ENCODE peak calls at places on chromosomes 2 and 18, in six cellular contexts. One of them, this sample, is unnamed.

GRCh38 chr2:31944828-31945571 is 65.8 kb downstream of the MEMO1 start:
- DNase-seq in A549: no peak
- DNase-seq in cardiac muscle cell: no peak
- DNase-seq in body of pancreas: no peak
- DNase-seq in right cardiac atrium: no peak
- DNase-seq in psoas muscle: no peak
- DNase-seq in this sample: no peak

GRCh38 chr2:16186661-16187516 is 246.5 kb downstream of the MYCN start:
- DNase-seq in A549: no peak
- DNase-seq in cardiac muscle cell: no peak
- DNase-seq in body of pancreas: no peak
- DNase-seq in right cardiac atrium: no peak
- DNase-seq in psoas muscle: no peak
- DNase-seq in this sample: no peak

GRCh38 chr2:235511187-235511661 is 17.4 kb downstream of the AGAP1 start:
- DNase-seq in A549: peak; percentile 75
- DNase-seq in cardiac muscle cell: peak; percentile 25
- DNase-seq in body of pancreas: peak; percentile 45
- DNase-seq in right cardiac atrium: no peak
- DNase-seq in psoas muscle: no peak
- DNase-seq in this sample: peak; percentile 63

GRCh38 chr18:55953326-55953725 is 365.3 kb upstream of the TCF4 start:
- DNase-seq in A549: no peak
- DNase-seq in cardiac muscle cell: no peak
- DNase-seq in body of pancreas: no peak
- DNase-seq in right cardiac atrium: peak; percentile 46
- DNase-seq in psoas muscle: no peak
- DNase-seq in this sample: no peak

GRCh38 chr2:19682493-19682892 is 219.3 kb downstream of the TTC32 start:
- DNase-seq in A549: peak; percentile 66
- DNase-seq in cardiac muscle cell: no peak
- DNase-seq in body of pancreas: no peak
- DNase-seq in right cardiac atrium: no peak
- DNase-seq in psoas muscle: no peak
- DNase-seq in this sample: no peak

GRCh38 chr2:33529771-33530481 is 53.5 kb downstream of the RASGRP3 start:
- DNase-seq in A549: peak; percentile 48
- DNase-seq in cardiac muscle cell: no peak
- DNase-seq in body of pancreas: no peak
- DNase-seq in right cardiac atrium: no peak
- DNase-seq in psoas muscle: no peak
- DNase-seq in this sample: no peak

GRCh38 chr18:61528961-61529360 is 195.7 kb downstream of the CDH20 start:
- DNase-seq in A549: no peak
- DNase-seq in cardiac muscle cell: no peak
- DNase-seq in body of pancreas: no peak
- DNase-seq in right cardiac atrium: no peak
- DNase-seq in psoas muscle: no peak
- DNase-seq in this sample: no peak

GRCh38 chr2:128520787-128521186 is 202.1 kb upstream of the HS6ST1 start:
- DNase-seq in A549: no peak
- DNase-seq in cardiac muscle cell: no peak
- DNase-seq in body of pancreas: no peak
- DNase-seq in right cardiac atrium: no peak
- DNase-seq in psoas muscle: no peak
- DNase-seq in this sample: no peak

GRCh38 chr2:26925100-26925791 is 45.2 kb upstream of the MAPRE3 start:
- DNase-seq in A549: no peak
- DNase-seq in cardiac muscle cell: peak; percentile 42
- DNase-seq in body of pancreas: no peak
- DNase-seq in right cardiac atrium: no peak
- DNase-seq in psoas muscle: no peak
- DNase-seq in this sample: no peak

GRCh38 chr2:100285691-100286090 is 36.6 kb downstream of the LONRF2 start:
- DNase-seq in A549: peak; percentile 36
- DNase-seq in cardiac muscle cell: no peak
- DNase-seq in body of pancreas: no peak
- DNase-seq in right cardiac atrium: no peak
- DNase-seq in psoas muscle: no peak
- DNase-seq in this sample: no peak

GRCh38 chr2:146986161-146986560 is 858.7 kb upstream of the ACVR2A start:
- DNase-seq in A549: no peak
- DNase-seq in cardiac muscle cell: no peak
- DNase-seq in body of pancreas: no peak
- DNase-seq in right cardiac atrium: no peak
- DNase-seq in psoas muscle: no peak
- DNase-seq in this sample: no peak

GRCh38 chr2:234763051-234763909 is 188.5 kb upstream of the SH3BP4 start:
- DNase-seq in A549: no peak
- DNase-seq in cardiac muscle cell: no peak
- DNase-seq in body of pancreas: no peak
- DNase-seq in right cardiac atrium: no peak
- DNase-seq in psoas muscle: no peak
- DNase-seq in this sample: no peak

GRCh38 chr2:101308432-101309210 is at the start of gene RNF149:
- DNase-seq in A549: peak; percentile 91
- DNase-seq in cardiac muscle cell: peak; percentile 94
- DNase-seq in body of pancreas: peak; percentile 93
- DNase-seq in right cardiac atrium: peak; percentile 98
- DNase-seq in psoas muscle: peak; percentile 96
- DNase-seq in this sample: peak; percentile 97

GRCh38 chr2:72745679-72746368 is 80.0 kb downstream of the EXOC6B start:
- DNase-seq in A549: peak; percentile 87
- DNase-seq in cardiac muscle cell: peak; percentile 76
- DNase-seq in body of pancreas: no peak
- DNase-seq in right cardiac atrium: no peak
- DNase-seq in psoas muscle: no peak
- DNase-seq in this sample: no peak

GRCh38 chr18:68176901-68177300 is 538.0 kb downstream of the TMX3 start:
- DNase-seq in A549: no peak
- DNase-seq in cardiac muscle cell: no peak
- DNase-seq in body of pancreas: no peak
- DNase-seq in right cardiac atrium: no peak
- DNase-seq in psoas muscle: no peak
- DNase-seq in this sample: no peak

GRCh38 chr2:14126846-14127245 is 505.7 kb upstream of the LRATD1 start:
- DNase-seq in A549: no peak
- DNase-seq in cardiac muscle cell: no peak
- DNase-seq in body of pancreas: no peak
- DNase-seq in right cardiac atrium: no peak
- DNase-seq in psoas muscle: no peak
- DNase-seq in this sample: no peak

GRCh38 chr2:138423745-138424144 is 77.8 kb upstream of the SPOPL start:
- DNase-seq in A549: no peak
- DNase-seq in cardiac muscle cell: no peak
- DNase-seq in body of pancreas: no peak
- DNase-seq in right cardiac atrium: no peak
- DNase-seq in psoas muscle: no peak
- DNase-seq in this sample: no peak

GRCh38 chr2:138421971-138422335 is 79.6 kb upstream of the SPOPL start:
- DNase-seq in A549: peak; percentile 14
- DNase-seq in cardiac muscle cell: no peak
- DNase-seq in body of pancreas: no peak
- DNase-seq in right cardiac atrium: no peak
- DNase-seq in psoas muscle: no peak
- DNase-seq in this sample: no peak

GRCh38 chr2:138423198-138423597 is 78.4 kb upstream of the SPOPL start:
- DNase-seq in A549: no peak
- DNase-seq in cardiac muscle cell: no peak
- DNase-seq in body of pancreas: no peak
- DNase-seq in right cardiac atrium: no peak
- DNase-seq in psoas muscle: no peak
- DNase-seq in this sample: no peak

GRCh38 chr2:138424436-138425140 is 77.0 kb upstream of the SPOPL start:
- DNase-seq in A549: no peak
- DNase-seq in cardiac muscle cell: no peak
- DNase-seq in body of pancreas: no peak
- DNase-seq in right cardiac atrium: no peak
- DNase-seq in psoas muscle: no peak
- DNase-seq in this sample: no peak

DNA sequence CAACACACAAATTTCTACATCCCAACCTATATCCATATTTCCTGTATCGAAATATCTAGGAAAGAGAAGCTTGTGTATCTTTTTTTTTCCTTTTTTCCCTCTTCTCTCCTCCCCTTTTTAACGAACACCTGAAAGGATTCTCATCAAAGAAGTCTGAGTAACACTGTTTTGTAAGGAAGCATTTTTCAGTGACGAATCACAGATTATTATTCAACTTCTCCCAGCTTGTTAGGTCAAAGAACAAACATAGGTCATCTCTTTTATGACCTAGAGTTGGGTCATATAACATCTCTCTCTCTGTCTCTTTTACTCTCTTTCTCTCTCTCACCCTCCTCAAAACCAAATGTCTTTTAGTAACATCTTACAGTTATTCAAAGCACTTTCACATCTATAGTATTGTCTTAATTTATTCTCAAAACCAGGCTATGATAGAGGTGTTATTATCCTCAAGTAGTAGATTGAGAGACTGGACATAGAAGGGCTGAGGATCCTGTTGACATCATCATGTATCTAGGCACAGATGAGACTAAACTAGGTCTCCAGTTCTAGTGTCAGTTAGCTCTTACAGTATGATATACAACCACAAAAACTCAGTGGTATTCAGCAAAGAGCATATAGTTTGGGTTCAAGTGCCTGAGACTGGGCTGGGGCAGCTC is 80.1 kb upstream of the SPOPL start:
- DNase-seq in A549: peak; percentile 43
- DNase-seq in cardiac muscle cell: no peak
- DNase-seq in body of pancreas: no peak
- DNase-seq in right cardiac atrium: no peak
- DNase-seq in psoas muscle: no peak
- DNase-seq in this sample: no peak
- H3K27ac ChIP-seq in A549: peak overlapping the region; percentile 63
- H3K27ac ChIP-seq in cardiac muscle cell: no peak overlapping the region
- H3K27ac ChIP-seq in body of pancreas: no peak overlapping the region
- H3K27ac ChIP-seq in right cardiac atrium: no peak overlapping the region
- H3K27ac ChIP-seq in psoas muscle: no peak overlapping the region
- H3K27ac ChIP-seq in this sample: no peak overlapping the region

DNA sequence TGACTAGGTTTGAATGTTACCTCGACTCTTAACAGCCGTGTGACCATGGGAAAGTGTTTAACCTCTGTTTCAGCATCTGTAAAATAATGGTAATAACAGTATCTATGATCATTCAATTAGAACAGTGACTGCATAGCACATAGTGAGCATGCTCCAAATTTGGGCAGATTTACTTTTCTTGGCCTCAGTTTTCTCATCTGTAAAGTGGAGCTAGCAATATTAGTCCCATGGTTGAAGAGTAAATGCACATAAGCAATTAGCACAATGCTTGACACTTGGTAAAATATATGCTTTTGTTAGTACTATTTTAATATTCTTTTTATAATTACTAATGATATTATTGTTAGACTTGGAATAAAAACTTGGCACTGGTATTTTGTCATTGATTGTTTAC is 66.4 kb upstream of the TANC1 start:
- DNase-seq in A549: no peak
- DNase-seq in cardiac muscle cell: no peak
- DNase-seq in body of pancreas: no peak
- DNase-seq in right cardiac atrium: no peak
- DNase-seq in psoas muscle: no peak
- DNase-seq in this sample: no peak
- H3K27ac ChIP-seq in A549: peak overlapping the region; percentile 72
- H3K27ac ChIP-seq in cardiac muscle cell: no peak overlapping the region
- H3K27ac ChIP-seq in body of pancreas: no peak overlapping the region
- H3K27ac ChIP-seq in right cardiac atrium: no peak overlapping the region
- H3K27ac ChIP-seq in psoas muscle: no peak overlapping the region
- H3K27ac ChIP-seq in this sample: no peak overlapping the region

DNA sequence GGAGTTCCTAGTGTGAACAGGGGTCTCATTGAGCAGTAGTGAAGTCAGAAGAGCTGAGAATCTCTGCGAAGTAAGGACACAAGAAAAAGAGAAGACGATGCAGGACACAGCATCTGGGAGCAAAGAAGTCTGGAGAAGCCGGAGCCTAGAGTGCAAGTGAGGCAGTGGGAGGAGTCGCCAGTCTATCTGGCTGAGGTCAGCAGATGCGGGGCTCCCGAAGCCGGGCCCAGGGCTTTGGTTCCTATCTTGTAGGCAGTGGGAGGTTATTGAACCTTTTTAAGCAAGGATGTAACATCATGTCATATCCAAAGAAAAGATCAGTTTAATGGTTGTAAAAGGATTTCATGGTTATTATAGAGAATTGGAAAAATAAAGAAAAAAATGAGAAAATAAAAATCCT is 90.8 kb upstream of the KCTD1 start:
- DNase-seq in A549: no peak
- DNase-seq in cardiac muscle cell: no peak
- DNase-seq in body of pancreas: no peak
- DNase-seq in right cardiac atrium: no peak
- DNase-seq in psoas muscle: no peak
- DNase-seq in this sample: no peak
- H3K27ac ChIP-seq in A549: no peak overlapping the region
- H3K27ac ChIP-seq in cardiac muscle cell: no peak overlapping the region
- H3K27ac ChIP-seq in body of pancreas: no peak overlapping the region
- H3K27ac ChIP-seq in right cardiac atrium: no peak overlapping the region
- H3K27ac ChIP-seq in psoas muscle: no peak overlapping the region
- H3K27ac ChIP-seq in this sample: no peak overlapping the region

DNA sequence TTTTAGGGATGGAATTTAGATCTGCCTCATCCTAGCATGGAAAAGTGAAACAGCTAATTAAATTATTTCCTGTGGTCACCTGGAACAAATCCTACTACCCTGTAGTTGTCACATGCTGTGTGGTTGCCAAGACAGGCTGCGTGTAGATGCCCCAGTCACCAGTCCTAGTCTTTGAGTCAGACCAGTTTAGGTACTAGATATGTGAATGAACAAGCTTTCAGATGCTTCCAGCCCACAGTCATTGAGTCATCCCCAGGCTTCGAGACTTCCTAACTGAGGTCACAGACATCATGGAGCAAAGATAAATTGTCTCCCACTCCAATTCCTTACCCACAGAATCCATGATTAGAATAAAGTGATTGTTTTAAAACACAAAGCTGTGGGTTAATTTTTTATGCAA is 35.8 kb upstream of the GRB14 start:
- DNase-seq in A549: peak; percentile 12
- DNase-seq in cardiac muscle cell: no peak
- DNase-seq in body of pancreas: no peak
- DNase-seq in right cardiac atrium: no peak
- DNase-seq in psoas muscle: no peak
- DNase-seq in this sample: no peak
- H3K27ac ChIP-seq in A549: no peak overlapping the region
- H3K27ac ChIP-seq in cardiac muscle cell: no peak overlapping the region
- H3K27ac ChIP-seq in body of pancreas: no peak overlapping the region
- H3K27ac ChIP-seq in right cardiac atrium: no peak overlapping the region
- H3K27ac ChIP-seq in psoas muscle: no peak overlapping the region
- H3K27ac ChIP-seq in this sample: no peak overlapping the region